ENCODE peak calls at places on chromosomes 3 and 15, in eight cellular contexts. One of them, this sample, is unnamed.

GRCh38 chr3:123735456-123735855 is 148.7 kb downstream of the MYLK start:
- DNase-seq in sigmoid colon: no peak
- DNase-seq in stomach: no peak
- DNase-seq in SK-N-SH: no peak
- DNase-seq in HL-60: no peak
- DNase-seq in endothelial cell of umbilical vein: no peak
- DNase-seq in HepG2: no peak
- DNase-seq in HCT116: no peak
- DNase-seq in this sample: no peak

GRCh38 chr15:40412095-40412759 is 6.6 kb downstream of the IVD start:
- DNase-seq in sigmoid colon: no peak
- DNase-seq in stomach: peak; percentile 76
- DNase-seq in SK-N-SH: no peak
- DNase-seq in HL-60: no peak
- DNase-seq in endothelial cell of umbilical vein: no peak
- DNase-seq in HepG2: peak; percentile 58
- DNase-seq in HCT116: no peak
- DNase-seq in this sample: no peak

GRCh38 chr3:58724376-58724775 is 57.8 kb upstream of the FAM3D start:
- DNase-seq in sigmoid colon: no peak
- DNase-seq in stomach: peak; percentile 37
- DNase-seq in SK-N-SH: no peak
- DNase-seq in HL-60: no peak
- DNase-seq in endothelial cell of umbilical vein: no peak
- DNase-seq in HepG2: no peak
- DNase-seq in HCT116: no peak
- DNase-seq in this sample: no peak

GRCh38 chr15:79872358-79873017 is 24.3 kb downstream of the MTHFS start:
- DNase-seq in sigmoid colon: no peak
- DNase-seq in stomach: no peak
- DNase-seq in SK-N-SH: no peak
- DNase-seq in HL-60: no peak
- DNase-seq in endothelial cell of umbilical vein: no peak
- DNase-seq in HepG2: no peak
- DNase-seq in HCT116: no peak
- DNase-seq in this sample: no peak

GRCh38 chr3:63961891-63962290 is 49.7 kb upstream of the SCAANT1 start:
- DNase-seq in sigmoid colon: no peak
- DNase-seq in stomach: no peak
- DNase-seq in SK-N-SH: peak; percentile 39
- DNase-seq in HL-60: peak; percentile 41
- DNase-seq in endothelial cell of umbilical vein: peak; percentile 65
- DNase-seq in HepG2: peak; percentile 52
- DNase-seq in HCT116: peak; percentile 39
- DNase-seq in this sample: peak; percentile 28

GRCh38 chr3:101849714-101850326 is 506 bp downstream of the NFKBIZ start:
- DNase-seq in sigmoid colon: peak; percentile 74
- DNase-seq in stomach: peak; percentile 43
- DNase-seq in SK-N-SH: peak; percentile 76
- DNase-seq in HL-60: no peak
- DNase-seq in endothelial cell of umbilical vein: peak; percentile 40
- DNase-seq in HepG2: no peak
- DNase-seq in HCT116: no peak
- DNase-seq in this sample: no peak

GRCh38 chr3:45656575-45657363 is 32.4 kb upstream of the SACM1L start:
- DNase-seq in sigmoid colon: peak; percentile 96
- DNase-seq in stomach: peak; percentile 93
- DNase-seq in SK-N-SH: peak; percentile 82
- DNase-seq in HL-60: peak; percentile 82
- DNase-seq in endothelial cell of umbilical vein: peak; percentile 90
- DNase-seq in HepG2: peak; percentile 90
- DNase-seq in HCT116: peak; percentile 89
- DNase-seq in this sample: peak; percentile 74

GRCh38 chr3:38616111-38616510 is 33.4 kb downstream of the SCN5A start:
- DNase-seq in sigmoid colon: no peak
- DNase-seq in stomach: no peak
- DNase-seq in SK-N-SH: no peak
- DNase-seq in HL-60: no peak
- DNase-seq in endothelial cell of umbilical vein: no peak
- DNase-seq in HepG2: no peak
- DNase-seq in HCT116: no peak
- DNase-seq in this sample: no peak

GRCh38 chr3:171842864-171843511 is at the start of gene TMEM212:
- DNase-seq in sigmoid colon: no peak
- DNase-seq in stomach: no peak
- DNase-seq in SK-N-SH: no peak
- DNase-seq in HL-60: no peak
- DNase-seq in endothelial cell of umbilical vein: peak; percentile 85
- DNase-seq in HepG2: peak; percentile 88
- DNase-seq in HCT116: no peak
- DNase-seq in this sample: no peak

GRCh38 chr15:66775127-66776105 is 73.4 kb downstream of the SMAD6 start:
- DNase-seq in sigmoid colon: peak; percentile 71
- DNase-seq in stomach: no peak
- DNase-seq in SK-N-SH: peak; percentile 60
- DNase-seq in HL-60: no peak
- DNase-seq in endothelial cell of umbilical vein: no peak
- DNase-seq in HepG2: no peak
- DNase-seq in HCT116: no peak
- DNase-seq in this sample: no peak

GRCh38 chr15:66777054-66777453 is 75.0 kb downstream of the SMAD6 start:
- DNase-seq in sigmoid colon: no peak
- DNase-seq in stomach: no peak
- DNase-seq in SK-N-SH: no peak
- DNase-seq in HL-60: no peak
- DNase-seq in endothelial cell of umbilical vein: no peak
- DNase-seq in HepG2: no peak
- DNase-seq in HCT116: no peak
- DNase-seq in this sample: no peak

GRCh38 chr15:66772967-66773873 is 71.2 kb downstream of the SMAD6 start:
- DNase-seq in sigmoid colon: peak; percentile 75
- DNase-seq in stomach: peak; percentile 72
- DNase-seq in SK-N-SH: peak; percentile 55
- DNase-seq in HL-60: no peak
- DNase-seq in endothelial cell of umbilical vein: peak; percentile 39
- DNase-seq in HepG2: peak; percentile 75
- DNase-seq in HCT116: no peak
- DNase-seq in this sample: no peak

GRCh38 chr15:66772604-66772966 is 70.5 kb downstream of the SMAD6 start:
- DNase-seq in sigmoid colon: no peak
- DNase-seq in stomach: no peak
- DNase-seq in SK-N-SH: no peak
- DNase-seq in HL-60: no peak
- DNase-seq in endothelial cell of umbilical vein: no peak
- DNase-seq in HepG2: peak; percentile 25
- DNase-seq in HCT116: no peak
- DNase-seq in this sample: no peak

DNA sequence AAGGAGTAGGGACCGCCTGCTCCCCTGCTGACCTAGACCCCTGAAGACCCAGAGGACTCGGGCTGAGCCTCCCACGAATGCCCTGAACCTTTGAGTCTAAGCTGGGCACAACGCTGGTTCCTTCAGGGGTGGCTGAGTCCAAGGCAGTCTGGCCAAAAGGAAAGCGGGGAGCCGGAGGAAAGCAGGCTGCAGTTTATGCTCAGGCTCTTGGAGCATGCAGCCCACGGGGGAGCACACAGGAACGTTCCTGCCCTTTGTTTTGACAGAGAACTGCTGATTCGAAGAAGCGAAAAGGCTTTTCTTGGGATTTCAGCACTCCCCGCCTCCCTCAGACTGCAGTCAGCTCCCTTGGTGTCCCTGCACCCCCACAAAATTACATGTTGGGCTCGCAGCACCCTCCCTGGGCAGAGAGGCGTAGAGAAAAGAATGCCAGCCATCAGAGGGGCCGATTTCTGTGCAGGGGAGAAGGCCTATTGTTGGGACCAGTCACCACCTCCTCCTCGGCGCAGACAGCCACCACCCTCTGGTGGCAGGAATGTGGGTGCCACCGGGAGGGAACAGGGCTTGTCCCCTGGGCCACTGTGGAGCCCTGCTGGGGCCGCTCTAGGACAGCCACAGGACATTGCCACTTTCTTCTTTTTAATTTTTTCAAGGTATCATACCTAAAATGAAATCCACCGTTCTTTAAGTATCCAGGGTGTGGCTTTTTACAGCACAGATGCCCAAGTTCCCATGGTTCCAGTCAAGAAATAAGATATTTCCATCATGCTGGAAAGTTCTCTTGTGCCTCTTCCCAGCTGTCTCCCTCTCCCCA is 72.2 kb downstream of the SMAD6 start:
- DNase-seq in sigmoid colon: peak; percentile 92
- DNase-seq in stomach: peak; percentile 92
- DNase-seq in SK-N-SH: peak; percentile 95
- DNase-seq in HL-60: no peak
- DNase-seq in endothelial cell of umbilical vein: peak; percentile 80
- DNase-seq in HepG2: peak; percentile 78
- DNase-seq in HCT116: peak; percentile 72
- DNase-seq in this sample: peak; percentile 66
- TF ChIP-seq POLR2AphosphoS5 in sigmoid colon: no peak
- TF ChIP-seq POLR2AphosphoS5 in stomach: peak; percentile 52
- TF ChIP-seq POLR2AphosphoS5 in SK-N-SH: no peak
- TF ChIP-seq POLR2AphosphoS5 in HL-60: no peak
- TF ChIP-seq POLR2AphosphoS5 in endothelial cell of umbilical vein: peak; percentile 49
- TF ChIP-seq POLR2AphosphoS5 in HepG2: no peak
- TF ChIP-seq POLR2AphosphoS5 in HCT116: no peak
- TF ChIP-seq POLR2AphosphoS5 in this sample: peak; percentile 63

GRCh38 chr3:108221403-108221802 is 821 bp downstream of the IFT57 start:
- DNase-seq in sigmoid colon: no peak
- DNase-seq in stomach: no peak
- DNase-seq in SK-N-SH: no peak
- DNase-seq in HL-60: no peak
- DNase-seq in endothelial cell of umbilical vein: peak; percentile 32
- DNase-seq in HepG2: no peak
- DNase-seq in HCT116: no peak
- DNase-seq in this sample: no peak
- H3K4me3 ChIP-seq in sigmoid colon: peak overlapping the region; percentile 78
- H3K4me3 ChIP-seq in stomach: peak overlapping the region; percentile 78
- H3K4me3 ChIP-seq in SK-N-SH: peak overlapping the region; percentile 82
- H3K4me3 ChIP-seq in HL-60: peak overlapping the region; percentile 94
- H3K4me3 ChIP-seq in endothelial cell of umbilical vein: peak overlapping the region; percentile 66
- H3K4me3 ChIP-seq in HepG2: peak overlapping the region; percentile 87
- H3K4me3 ChIP-seq in HCT116: peak overlapping the region; percentile 76
- H3K4me3 ChIP-seq in this sample: peak overlapping the region; percentile 67

GRCh38 chr15:90594297-90594696 is 64.6 kb downstream of the CRTC3 start:
- DNase-seq in sigmoid colon: peak; percentile 89
- DNase-seq in stomach: peak; percentile 92
- DNase-seq in SK-N-SH: no peak
- DNase-seq in HL-60: no peak
- DNase-seq in endothelial cell of umbilical vein: peak; percentile 75
- DNase-seq in HepG2: no peak
- DNase-seq in HCT116: no peak
- DNase-seq in this sample: no peak
- TF ChIP-seq POLR2AphosphoS5 in sigmoid colon: no peak
- TF ChIP-seq POLR2AphosphoS5 in stomach: peak; percentile 59
- TF ChIP-seq POLR2AphosphoS5 in SK-N-SH: no peak
- TF ChIP-seq POLR2AphosphoS5 in HL-60: no peak
- TF ChIP-seq POLR2AphosphoS5 in endothelial cell of umbilical vein: no peak
- TF ChIP-seq POLR2AphosphoS5 in HepG2: no peak
- TF ChIP-seq POLR2AphosphoS5 in HCT116: no peak
- TF ChIP-seq POLR2AphosphoS5 in this sample: no peak

GRCh38 chr3:140630866-140631265 is 47.0 kb upstream of the TRIM42 start:
- DNase-seq in sigmoid colon: no peak
- DNase-seq in stomach: no peak
- DNase-seq in SK-N-SH: no peak
- DNase-seq in HL-60: no peak
- DNase-seq in endothelial cell of umbilical vein: no peak
- DNase-seq in HepG2: no peak
- DNase-seq in HCT116: no peak
- DNase-seq in this sample: no peak

GRCh38 chr3:140635276-140635675 is 42.6 kb upstream of the TRIM42 start:
- DNase-seq in sigmoid colon: no peak
- DNase-seq in stomach: no peak
- DNase-seq in SK-N-SH: no peak
- DNase-seq in HL-60: no peak
- DNase-seq in endothelial cell of umbilical vein: no peak
- DNase-seq in HepG2: no peak
- DNase-seq in HCT116: no peak
- DNase-seq in this sample: no peak

GRCh38 chr3:140636452-140637138 is 41.3 kb upstream of the TRIM42 start:
- DNase-seq in sigmoid colon: no peak
- DNase-seq in stomach: no peak
- DNase-seq in SK-N-SH: no peak
- DNase-seq in HL-60: no peak
- DNase-seq in endothelial cell of umbilical vein: peak; percentile 4
- DNase-seq in HepG2: no peak
- DNase-seq in HCT116: no peak
- DNase-seq in this sample: no peak
- H3K4me3 ChIP-seq in sigmoid colon: no peak overlapping the region
- H3K4me3 ChIP-seq in stomach: no peak overlapping the region
- H3K4me3 ChIP-seq in SK-N-SH: no peak overlapping the region
- H3K4me3 ChIP-seq in HL-60: no peak overlapping the region
- H3K4me3 ChIP-seq in endothelial cell of umbilical vein: no peak overlapping the region
- H3K4me3 ChIP-seq in HepG2: no peak overlapping the region
- H3K4me3 ChIP-seq in HCT116: no peak overlapping the region
- H3K4me3 ChIP-seq in this sample: no peak overlapping the region

GRCh38 chr3:35651456-35651855 is 12.1 kb downstream of the ARPP21 start:
- DNase-seq in sigmoid colon: no peak
- DNase-seq in stomach: no peak
- DNase-seq in SK-N-SH: no peak
- DNase-seq in HL-60: no peak
- DNase-seq in endothelial cell of umbilical vein: no peak
- DNase-seq in HepG2: no peak
- DNase-seq in HCT116: no peak
- DNase-seq in this sample: no peak
- TF ChIP-seq POLR2AphosphoS5 in sigmoid colon: no peak
- TF ChIP-seq POLR2AphosphoS5 in stomach: no peak
- TF ChIP-seq POLR2AphosphoS5 in SK-N-SH: no peak
- TF ChIP-seq POLR2AphosphoS5 in HL-60: no peak
- TF ChIP-seq POLR2AphosphoS5 in endothelial cell of umbilical vein: no peak
- TF ChIP-seq POLR2AphosphoS5 in HepG2: no peak
- TF ChIP-seq POLR2AphosphoS5 in HCT116: no peak
- TF ChIP-seq POLR2AphosphoS5 in this sample: no peak

DNA sequence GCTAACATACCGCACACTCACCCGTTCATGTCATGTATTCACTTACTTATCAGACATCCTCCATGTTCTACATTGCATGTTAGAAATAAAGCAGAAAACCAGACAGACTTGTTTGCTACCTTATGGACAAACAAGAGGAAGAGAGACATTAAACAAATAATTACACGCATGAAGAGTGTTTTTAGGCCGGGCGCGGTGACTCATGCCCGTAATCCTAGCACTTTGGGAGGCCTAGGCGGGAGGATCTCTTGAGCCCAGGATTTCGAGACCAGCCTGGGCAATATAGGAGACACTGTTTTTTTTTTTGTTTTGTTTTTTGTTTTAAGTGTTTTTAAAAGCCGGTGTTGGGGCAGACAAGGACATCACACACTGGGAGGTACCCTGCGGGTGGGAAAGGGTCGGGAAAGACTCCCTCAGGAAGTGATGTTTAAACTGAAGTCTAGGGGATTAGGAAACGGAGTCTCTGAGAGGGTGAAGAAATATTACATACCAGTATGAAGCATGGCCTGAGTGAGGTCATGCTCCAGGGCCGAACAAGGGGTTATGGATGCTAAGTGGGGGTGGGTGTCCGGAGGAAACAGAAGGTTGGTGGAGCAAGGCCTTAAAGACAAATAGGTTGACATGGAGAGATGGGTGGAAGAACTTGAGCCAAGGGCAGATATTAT is 2.1 kb upstream of the USP3 start:
- DNase-seq in sigmoid colon: no peak
- DNase-seq in stomach: peak; percentile 64
- DNase-seq in SK-N-SH: no peak
- DNase-seq in HL-60: no peak
- DNase-seq in endothelial cell of umbilical vein: peak; percentile 29
- DNase-seq in HepG2: peak; percentile 31
- DNase-seq in HCT116: no peak
- DNase-seq in this sample: peak; percentile 35
- H3K4me3 ChIP-seq in sigmoid colon: no peak overlapping the region
- H3K4me3 ChIP-seq in stomach: no peak overlapping the region
- H3K4me3 ChIP-seq in SK-N-SH: no peak overlapping the region
- H3K4me3 ChIP-seq in HL-60: no peak overlapping the region
- H3K4me3 ChIP-seq in endothelial cell of umbilical vein: no peak overlapping the region
- H3K4me3 ChIP-seq in HepG2: peak overlapping the region; percentile 59
- H3K4me3 ChIP-seq in HCT116: peak overlapping the region; percentile 58
- H3K4me3 ChIP-seq in this sample: peak overlapping the region; percentile 65

GRCh38 chr15:47548189-47548588 is 169.1 kb upstream of the SEMA6D start:
- DNase-seq in sigmoid colon: no peak
- DNase-seq in stomach: no peak
- DNase-seq in SK-N-SH: no peak
- DNase-seq in HL-60: no peak
- DNase-seq in endothelial cell of umbilical vein: no peak
- DNase-seq in HepG2: no peak
- DNase-seq in HCT116: no peak
- DNase-seq in this sample: no peak
- TF ChIP-seq POLR2AphosphoS5 in sigmoid colon: no peak
- TF ChIP-seq POLR2AphosphoS5 in stomach: no peak
- TF ChIP-seq POLR2AphosphoS5 in SK-N-SH: no peak
- TF ChIP-seq POLR2AphosphoS5 in HL-60: no peak
- TF ChIP-seq POLR2AphosphoS5 in endothelial cell of umbilical vein: no peak
- TF ChIP-seq POLR2AphosphoS5 in HepG2: no peak
- TF ChIP-seq POLR2AphosphoS5 in HCT116: no peak
- TF ChIP-seq POLR2AphosphoS5 in this sample: no peak